ENCODE peak calls at places on chromosomes 11 and 22, in five cellular contexts. X is ovary, E is NB4, Y is suprapubic skin, V is adrenal gland. S is an unnamed sample.

GRCh38 chr11:111633756-111634362 is 31.6 kb downstream of the SIK2 start:
- DNase-seq in X (no peak), E (peak), Y (no peak), V (no peak), S (no peak)

GRCh38 chr11:84019576-84020194 is 733.5 kb upstream of the CCDC90B start:
- DNase-seq in X (peak), E (no peak), Y (no peak), V (peak), S (no peak)

GRCh38 chr11:24760681-24761080 is 263.8 kb downstream of the LUZP2 start:
- DNase-seq in X (no peak), E (peak), Y (no peak), V (no peak), S (no peak)

GRCh38 chr11:74948546-74948897 is 369 bp downstream of the XRRA1 start:
- DNase-seq in X (no peak), E (peak), Y (no peak), V (no peak), S (no peak)

GRCh38 chr22:19819911-19820879 is 34.5 kb downstream of the GNB1L start:
- DNase-seq in X (no peak), E (no peak), Y (peak), V (no peak), S (no peak)

GRCh38 chr22:35311551-35311999 is 11.9 kb downstream of the TOM1 start:
- DNase-seq in X (peak), E (no peak), Y (no peak), V (no peak), S (no peak)

GRCh38 chr11:64800633-64801464 is 2.2 kb downstream of the MAP4K2 start:
- DNase-seq in X (no peak), E (no peak), Y (no peak), V (no peak), S (no peak)

GRCh38 chr11:17366491-17366890 is 14.9 kb downstream of the NCR3LG1 start:
- DNase-seq in X (no peak), E (no peak), Y (no peak), V (no peak), S (no peak)

GRCh38 chr11:78350646-78351165 is 66.9 kb downstream of the GAB2 start:
- DNase-seq in X (no peak), E (peak), Y (no peak), V (no peak), S (no peak)

GRCh38 chr11:2443406-2443805 is 908 bp downstream of the TRPM5 start:
- DNase-seq in X (no peak), E (no peak), Y (no peak), V (no peak), S (no peak)

GRCh38 chr22:37804886-37805857 is 2.6 kb upstream of the GCAT start:
- DNase-seq in X (peak), E (peak), Y (peak), V (peak), S (peak)

GRCh38 chr22:28989035-28989464 is 72.6 kb downstream of the C22orf31 start:
- DNase-seq in X (no peak), E (peak), Y (no peak), V (no peak), S (no peak)

GRCh38 chr11:118901494-118902335 is 18.0 kb downstream of the CXCR5 start:
- DNase-seq in X (no peak), E (no peak), Y (no peak), V (peak), S (no peak)

GRCh38 chr11:115645631-115646271 is 141.5 kb upstream of the CADM1 start:
- DNase-seq in X (no peak), E (no peak), Y (no peak), V (no peak), S (no peak)

GRCh38 chr11:112606656-112607055 is 346.0 kb upstream of the PLET1 start:
- DNase-seq in X (no peak), E (no peak), Y (no peak), V (no peak), S (no peak)

GRCh38 chr11:74574563-74574962 is 17.8 kb upstream of the POLD3 start:
- DNase-seq in X (no peak), E (no peak), Y (no peak), V (no peak), S (no peak)

GRCh38 chr11:129710423-129710822 is 105.2 kb upstream of the TMEM45B start:
- DNase-seq in X (no peak), E (no peak), Y (peak), V (no peak), S (no peak)

GRCh38 chr11:34468209-34468841 is 29.6 kb downstream of the CAT start:
- DNase-seq in X (no peak), E (peak), Y (no peak), V (peak), S (no peak)

GRCh38 chr11:64372802-64373597 is 14.0 kb downstream of the RPS6KA4 start:
- DNase-seq in X (no peak), E (peak), Y (peak), V (no peak), S (no peak)

GRCh38 chr22:20008221-20008995 is 8.2 kb downstream of the ARVCF start:
- DNase-seq in X (no peak), E (no peak), Y (no peak), V (no peak), S (no peak)

GRCh38 chr11:93652161-93652597 is 9.3 kb upstream of the CEP295 start:
- DNase-seq in X (no peak), E (peak), Y (no peak), V (peak), S (no peak)

GRCh38 chr22:25021409-25021808 is 68.9 kb downstream of the KIAA1671 start:
- DNase-seq in X (no peak), E (no peak), Y (no peak), V (no peak), S (no peak)

GRCh38 chr11:57751676-57752253 is at the start of gene BTBD18:
- DNase-seq in X (no peak), E (peak), Y (no peak), V (peak), S (no peak)

GRCh38 chr11:2139691-2140337 is 625 bp upstream of the IGF2 start:
- DNase-seq in X (no peak), E (no peak), Y (no peak), V (no peak), S (no peak)

GRCh38 chr11:128232588-128232987 is 354.8 kb downstream of the ETS1 start:
- DNase-seq in X (no peak), E (no peak), Y (no peak), V (no peak), S (no peak)

GRCh38 chr11:1659478-1659877 is 29.9 kb downstream of the KRTAP5-5 start:
- DNase-seq in X (no peak), E (no peak), Y (peak), V (no peak), S (no peak)

GRCh38 chr11:74268451-74268850 is 43.0 kb downstream of the P4HA3 start:
- DNase-seq in X (no peak), E (no peak), Y (no peak), V (no peak), S (no peak)

GRCh38 chr11:2421996-2422395 is 21.4 kb downstream of the TSSC4 start:
- DNase-seq in X (no peak), E (no peak), Y (no peak), V (no peak), S (no peak)

GRCh38 chr22:39289445-39290247 is 29.8 kb downstream of the RPL3 start:
- DNase-seq in X (no peak), E (no peak), Y (no peak), V (no peak), S (no peak)

GRCh38 chr22:44276041-44276440 is 36.7 kb downstream of the SHISAL1 start:
- DNase-seq in X (no peak), E (no peak), Y (no peak), V (no peak), S (no peak)

GRCh38 chr11:70812472-70812871 is 414.1 kb downstream of the CTTN start:
- DNase-seq in X (no peak), E (no peak), Y (no peak), V (no peak), S (no peak)

GRCh38 chr22:33331017-33331416 is 272.8 kb upstream of the SYN3 start:
- DNase-seq in X (no peak), E (no peak), Y (no peak), V (no peak), S (no peak)

GRCh38 chr11:48006301-48006992 is 26.1 kb downstream of the PTPRJ start:
- DNase-seq in X (no peak), E (no peak), Y (no peak), V (peak), S (no peak)

GRCh38 chr22:35629406-35630234 is 12.5 kb upstream of the MB start:
- DNase-seq in X (peak), E (peak), Y (peak), V (peak), S (peak)

GRCh38 chr22:30305519-30305905 is 16.2 kb upstream of the CASTOR1 start:
- DNase-seq in X (peak), E (peak), Y (no peak), V (peak), S (peak)

GRCh38 chr11:1222491-1223345 is at the start of gene MUC5B:
- DNase-seq in X (no peak), E (no peak), Y (peak), V (peak), S (no peak)

GRCh38 chr11:60485987-60486386 is 6.6 kb upstream of the MS4A12 start:
- DNase-seq in X (no peak), E (peak), Y (no peak), V (no peak), S (no peak)

GRCh38 chr11:2533642-2534115 is 88.9 kb downstream of the KCNQ1 start:
- DNase-seq in X (peak), E (peak), Y (peak), V (peak), S (peak)

GRCh38 chr11:105398636-105399035 is 211.2 kb upstream of the GRIA4 start:
- DNase-seq in X (no peak), E (no peak), Y (no peak), V (no peak), S (no peak)
- TF ChIP-seq CTCF in X (no peak), E (no peak), Y (no peak), V (no peak), S (no peak)

DNA sequence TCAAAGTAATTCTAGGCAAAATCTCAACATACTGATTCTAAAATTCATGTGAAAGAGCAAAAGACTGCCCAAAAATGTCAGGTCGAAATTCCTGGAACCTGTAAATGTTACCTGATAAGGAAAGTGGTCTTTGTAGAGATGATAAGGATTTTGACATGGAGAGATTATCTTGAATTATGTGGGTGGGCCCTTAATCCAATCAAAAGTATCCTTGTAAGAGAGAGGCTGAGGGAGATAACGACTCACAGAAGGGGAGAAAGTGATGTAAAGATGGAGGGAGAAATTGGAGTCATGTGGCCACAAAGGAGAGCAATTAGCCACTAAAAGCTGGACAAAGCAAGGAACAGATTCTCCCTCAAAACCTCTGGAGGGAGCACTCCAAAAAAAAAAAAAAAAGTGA is 20.5 kb downstream of the RRM1 start:
- DNase-seq in X (no peak), E (no peak), Y (no peak), V (no peak), S (no peak)
- TF ChIP-seq POLR2A in X (no peak), E (no peak), Y (no peak), V (no peak), S (no peak)

GRCh38 chr22:41518048-41518347 is 26.3 kb downstream of the POLR3H start:
- DNase-seq in X (no peak), E (no peak), Y (no peak), V (no peak), S (no peak)
- TF ChIP-seq CTCF in X (no peak), E (no peak), Y (no peak), V (no peak), S (no peak)

GRCh38 chr11:12112150-12112520 is 1.7 kb downstream of the MICAL2 start:
- DNase-seq in X (no peak), E (no peak), Y (no peak), V (no peak), S (no peak)

GRCh38 chr11:12114487-12115033 is 4.2 kb downstream of the MICAL2 start:
- DNase-seq in X (peak), E (no peak), Y (no peak), V (peak), S (no peak)

GRCh38 chr11:12111482-12112149 is 1.2 kb downstream of the MICAL2 start:
- DNase-seq in X (no peak), E (peak), Y (no peak), V (no peak), S (no peak)

GRCh38 chr11:12113294-12113693 is 2.9 kb downstream of the MICAL2 start:
- DNase-seq in X (no peak), E (no peak), Y (no peak), V (no peak), S (no peak)

GRCh38 chr11:12112731-12113130 is 2.3 kb downstream of the MICAL2 start:
- DNase-seq in X (no peak), E (no peak), Y (no peak), V (no peak), S (no peak)
- TF ChIP-seq POLR2A in X (no peak), E (no peak), Y (no peak), V (no peak), S (no peak)

GRCh38 chr22:27526851-27527250 is 274.7 kb downstream of the MN1 start:
- DNase-seq in X (no peak), E (no peak), Y (no peak), V (no peak), S (no peak)
- TF ChIP-seq CTCF in X (no peak), E (no peak), Y (no peak), V (no peak), S (no peak)

DNA sequence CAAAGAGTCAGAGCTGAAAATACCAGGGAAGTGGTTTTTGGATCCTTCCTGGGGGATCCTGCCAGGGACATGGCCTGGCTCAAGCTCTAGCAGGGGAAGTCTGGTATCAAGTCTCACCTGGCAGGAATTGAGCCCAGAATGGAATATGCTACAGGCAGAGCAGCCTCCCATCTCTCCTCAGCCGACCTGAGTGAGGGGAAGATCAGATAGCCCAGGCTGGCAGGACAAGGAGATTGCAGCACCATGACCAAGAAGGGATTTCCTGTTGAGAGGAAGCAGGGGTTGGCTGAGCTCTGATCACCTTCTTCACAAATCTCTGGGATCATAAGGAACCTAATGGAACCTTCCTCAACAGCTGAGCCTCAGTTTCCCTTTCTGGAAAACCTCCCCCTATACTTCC is 13.0 kb downstream of the OAF start:
- DNase-seq in X (no peak), E (peak), Y (no peak), V (no peak), S (no peak)
- TF ChIP-seq POLR2A in X (no peak), E (no peak), Y (no peak), V (no peak), S (no peak)

S was measured in breast epithelium.